ENCODE peak calls at places on chromosomes 5 and 9, in four cellular contexts. One of them, this sample, is unnamed.

GRCh38 chr9:76692448-76693129 is 71.6 kb upstream of the PCA3 start:
- DNase-seq in hypothalamus: no peak
- DNase-seq in GM10248: no peak
- DNase-seq in SIG-M5: no peak
- DNase-seq in this sample: no peak

GRCh38 chr9:128685636-128686489 is 3.2 kb upstream of the SET start:
- DNase-seq in hypothalamus: no peak
- DNase-seq in GM10248: peak
- DNase-seq in SIG-M5: no peak
- DNase-seq in this sample: peak

GRCh38 chr5:15001512-15001911 is 129.9 kb upstream of the ANKH start:
- DNase-seq in hypothalamus: no peak
- DNase-seq in GM10248: no peak
- DNase-seq in SIG-M5: no peak
- DNase-seq in this sample: no peak

GRCh38 chr5:16970826-16971225 is 34.7 kb upstream of the MYO10 start:
- DNase-seq in hypothalamus: no peak
- DNase-seq in GM10248: no peak
- DNase-seq in SIG-M5: no peak
- DNase-seq in this sample: peak

GRCh38 chr9:1837453-1838084 is 177.6 kb upstream of the SMARCA2 start:
- DNase-seq in hypothalamus: no peak
- DNase-seq in GM10248: peak
- DNase-seq in SIG-M5: no peak
- DNase-seq in this sample: peak

GRCh38 chr9:98611986-98612505 is 96.7 kb downstream of the GABBR2 start:
- DNase-seq in hypothalamus: no peak
- DNase-seq in GM10248: no peak
- DNase-seq in SIG-M5: no peak
- DNase-seq in this sample: no peak

GRCh38 chr5:21049900-21050299 is 1061.9 kb upstream of the CDH18 start:
- DNase-seq in hypothalamus: no peak
- DNase-seq in GM10248: no peak
- DNase-seq in SIG-M5: no peak
- DNase-seq in this sample: no peak

GRCh38 chr9:123679330-123679987 is 250.5 kb downstream of the DENND1A start:
- DNase-seq in hypothalamus: no peak
- DNase-seq in GM10248: peak
- DNase-seq in SIG-M5: no peak
- DNase-seq in this sample: peak

GRCh38 chr9:123346026-123346425 is 10.0 kb upstream of the CRB2 start:
- DNase-seq in hypothalamus: no peak
- DNase-seq in GM10248: no peak
- DNase-seq in SIG-M5: no peak
- DNase-seq in this sample: no peak

GRCh38 chr5:165620394-165620793 is 2115.0 kb downstream of the MAT2B start:
- DNase-seq in hypothalamus: no peak
- DNase-seq in GM10248: no peak
- DNase-seq in SIG-M5: no peak
- DNase-seq in this sample: no peak

GRCh38 chr5:113939959-113940358 is 421.9 kb upstream of the KCNN2 start:
- DNase-seq in hypothalamus: no peak
- DNase-seq in GM10248: no peak
- DNase-seq in SIG-M5: no peak
- DNase-seq in this sample: no peak

GRCh38 chr9:124625084-124625483 is 117.9 kb upstream of the NR5A1 start:
- DNase-seq in hypothalamus: no peak
- DNase-seq in GM10248: no peak
- DNase-seq in SIG-M5: no peak
- DNase-seq in this sample: no peak

GRCh38 chr9:99635032-99635431 is 186.7 kb upstream of the NR4A3 start:
- DNase-seq in hypothalamus: no peak
- DNase-seq in GM10248: no peak
- DNase-seq in SIG-M5: no peak
- DNase-seq in this sample: peak

GRCh38 chr9:125613156-125613555 is 93.9 kb downstream of the MAPKAP1 start:
- DNase-seq in hypothalamus: no peak
- DNase-seq in GM10248: no peak
- DNase-seq in SIG-M5: no peak
- DNase-seq in this sample: no peak

GRCh38 chr9:72577212-72577753 is 55.9 kb downstream of the TMC1 start:
- DNase-seq in hypothalamus: no peak
- DNase-seq in GM10248: no peak
- DNase-seq in SIG-M5: no peak
- DNase-seq in this sample: peak

GRCh38 chr9:93302586-93303257 is 118.8 kb downstream of the WNK2 start:
- DNase-seq in hypothalamus: no peak
- DNase-seq in GM10248: peak
- DNase-seq in SIG-M5: no peak
- DNase-seq in this sample: peak

This sample was measured in iris pigment epithelial cell.